ENCODE peak calls at places on chromosomes 1 and 21, in ten cellular contexts. S, L, T, D, Z, F, H, R, G and K are unnamed samples.

GRCh38 chr1:55050283-55050682 is 10.9 kb downstream of the PCSK9 start:
- DNase-seq in G (no peak), L (peak), T (no peak), S (no peak), D (no peak), H (no peak), R (peak), Z (no peak), F (no peak), K (no peak)

GRCh38 chr1:218463194-218464156 is 118.3 kb downstream of the TGFB2 start:
- DNase-seq in R (peak), L (peak), D (no peak), S (peak), H (peak), F (no peak), G (peak), Z (peak), T (no peak), K (peak)

GRCh38 chr1:222057162-222057561 is 315.3 kb upstream of the DUSP10 start:
- DNase-seq in Z (no peak), T (no peak), G (no peak), R (no peak), S (no peak), L (no peak), F (no peak), H (no peak), D (no peak), K (no peak)

GRCh38 chr1:99146129-99146848 is 118.0 kb upstream of the PLPPR4 start:
- DNase-seq in T (no peak), F (no peak), L (no peak), G (no peak), Z (no peak), S (no peak), R (no peak), H (no peak), D (no peak), K (no peak)

GRCh38 chr1:35539824-35540261 is 17.4 kb downstream of the KIAA0319L start:
- DNase-seq in T (no peak), R (peak), G (no peak), S (no peak), L (peak), F (no peak), Z (no peak), D (no peak), H (peak), K (no peak)

GRCh38 chr1:98045211-98046030 is 124.6 kb upstream of the DPYD start:
- DNase-seq in D (no peak), H (peak), Z (no peak), R (peak), S (peak), G (no peak), T (no peak), F (peak), L (peak), K (peak)

GRCh38 chr1:89906088-89906487 is 85.3 kb downstream of the LRRC8D start:
- DNase-seq in S (no peak), G (no peak), Z (no peak), R (no peak), D (no peak), H (no peak), F (no peak), L (no peak), T (no peak), K (no peak)

GRCh38 chr1:68974447-68974846 is 477.6 kb upstream of the DEPDC1 start:
- DNase-seq in R (no peak), D (no peak), T (no peak), L (no peak), G (no peak), S (no peak), F (no peak), H (no peak), Z (no peak), K (peak)

GRCh38 chr1:198449281-198449680 is 91.2 kb downstream of the ATP6V1G3 start:
- DNase-seq in D (no peak), L (no peak), S (peak), F (no peak), R (no peak), T (no peak), H (no peak), G (no peak), Z (no peak), K (no peak)

GRCh38 chr1:2133039-2133878 is 61.3 kb downstream of the FAAP20 start:
- DNase-seq in F (peak), T (peak), R (peak), D (peak), L (peak), S (peak), G (peak), Z (peak), H (peak), K (peak)

GRCh38 chr1:55197106-55197505 is 18.1 kb downstream of the USP24 start:
- DNase-seq in D (peak), S (no peak), H (no peak), G (no peak), F (no peak), T (no peak), Z (no peak), R (no peak), L (no peak), K (no peak)

GRCh38 chr1:197184190-197184589 is 37.7 kb upstream of the ASPM start:
- DNase-seq in Z (no peak), T (no peak), D (peak), F (no peak), H (no peak), L (peak), G (no peak), S (no peak), R (peak), K (no peak)

GRCh38 chr1:156592158-156592909 is 758 bp downstream of the NAXE start:
- DNase-seq in S (no peak), G (no peak), L (no peak), H (no peak), Z (no peak), R (no peak), F (no peak), T (no peak), D (no peak), K (no peak)

GRCh38 chr1:44296067-44296466 is 59.0 kb downstream of the ERI3 start:
- DNase-seq in H (no peak), G (no peak), T (no peak), S (no peak), D (no peak), R (no peak), L (no peak), Z (no peak), F (no peak), K (no peak)

GRCh38 chr21:15775981-15776380 is 46.2 kb downstream of the USP25 start:
- DNase-seq in H (peak), G (no peak), S (peak), T (no peak), Z (no peak), L (peak), F (no peak), D (no peak), R (peak), K (no peak)

GRCh38 chr1:110638062-110638461 is 31.9 kb upstream of the KCNA2 start:
- DNase-seq in Z (no peak), G (no peak), L (no peak), D (no peak), F (no peak), S (no peak), R (no peak), T (no peak), H (no peak), K (no peak)

GRCh38 chr1:24393892-24394291 is 19.7 kb downstream of the STPG1 start:
- DNase-seq in L (peak), Z (no peak), T (no peak), F (peak), D (no peak), H (peak), S (peak), R (peak), G (peak), K (no peak)

GRCh38 chr1:27135920-27136551 is 18.9 kb downstream of the SLC9A1 start:
- DNase-seq in R (peak), F (peak), T (no peak), S (peak), H (no peak), L (peak), G (no peak), D (no peak), Z (no peak), K (peak)

GRCh38 chr21:38092033-38092432 is 164.8 kb upstream of the KCNJ15 start:
- DNase-seq in R (no peak), H (no peak), T (no peak), Z (no peak), D (no peak), F (no peak), L (no peak), S (no peak), G (no peak), K (no peak)

GRCh38 chr1:101200513-101200912 is 36.3 kb upstream of the S1PR1 start:
- DNase-seq in S (peak), H (peak), L (peak), D (no peak), Z (no peak), R (peak), G (no peak), T (peak), F (no peak), K (no peak)

GRCh38 chr1:212432706-212433576 is at the start of gene NENF:
- DNase-seq in L (peak), H (peak), S (peak), G (peak), F (peak), D (peak), Z (peak), T (peak), R (peak), K (peak)

GRCh38 chr1:212430955-212431394 is 1.7 kb upstream of the NENF start:
- DNase-seq in D (no peak), H (peak), L (peak), F (no peak), S (no peak), Z (no peak), T (no peak), G (peak), R (no peak), K (no peak)

GRCh38 chr1:212433577-212434462 is 1.1 kb downstream of the NENF start:
- DNase-seq in G (no peak), S (no peak), T (no peak), D (no peak), R (peak), Z (no peak), L (no peak), H (no peak), F (no peak), K (no peak)

GRCh38 chr1:212431656-212432055 is 1.1 kb upstream of the NENF start:
- DNase-seq in S (no peak), Z (no peak), R (no peak), T (no peak), F (no peak), L (no peak), H (no peak), D (no peak), G (peak), K (no peak)

GRCh38 chr1:212432163-212432705 is 486 bp upstream of the NENF start:
- DNase-seq in G (no peak), D (no peak), R (peak), H (no peak), S (no peak), F (no peak), Z (no peak), T (no peak), L (no peak), K (no peak)
- H3K4me3 ChIP-seq in G (peak), D (peak), R (peak), H (peak), S (peak), F (peak), Z (no peak), T (peak), L (peak), K (peak)

GRCh38 chr1:154351363-154352068 is 26.2 kb downstream of the ATP8B2 start:
- DNase-seq in Z (no peak), F (no peak), D (no peak), S (no peak), T (no peak), G (peak), R (no peak), L (no peak), H (no peak), K (no peak)

GRCh38 chr1:154352245-154352580 is 26.9 kb downstream of the ATP8B2 start:
- DNase-seq in G (no peak), S (no peak), H (peak), F (no peak), T (no peak), Z (no peak), L (no peak), R (no peak), D (no peak), K (peak)

GRCh38 chr1:154352581-154353459 is 27.5 kb downstream of the ATP8B2 start:
- DNase-seq in Z (peak), D (peak), T (no peak), L (peak), F (peak), S (peak), H (peak), G (peak), R (peak), K (peak)

GRCh38 chr1:154353966-154354365 is 28.6 kb downstream of the ATP8B2 start:
- DNase-seq in D (no peak), R (no peak), L (no peak), Z (no peak), G (no peak), T (no peak), H (no peak), S (no peak), F (no peak), K (no peak)

GRCh38 chr1:154353460-154353904 is 28.2 kb downstream of the ATP8B2 start:
- DNase-seq in D (peak), L (peak), H (peak), Z (peak), F (no peak), T (no peak), R (peak), G (peak), S (peak), K (peak)
- H3K9ac ChIP-seq in D (no peak), L (no peak), H (no peak), Z (no peak), F (no peak), T (peak), R (peak), G (peak), S (no peak), K (no peak)

DNA sequence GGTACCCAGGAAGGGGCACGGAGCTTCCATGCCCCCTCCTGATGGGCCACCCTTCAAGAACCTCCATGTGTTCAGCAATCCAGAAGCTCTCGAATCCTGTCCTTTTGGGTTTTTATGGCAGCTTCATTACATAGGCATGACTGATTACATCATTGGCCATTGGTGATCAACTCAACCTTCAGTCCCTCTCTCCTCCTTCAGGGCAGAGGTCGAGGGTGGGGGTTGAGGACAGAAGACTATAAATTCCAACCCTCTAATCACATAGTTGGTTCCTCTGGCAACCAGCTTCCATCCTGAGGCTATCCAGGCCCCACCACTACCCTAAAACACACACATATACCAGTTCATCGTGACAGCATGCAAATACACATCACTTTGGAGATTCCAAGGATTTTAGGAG is 135.7 kb downstream of the ZNF281 start:
- DNase-seq in D (no peak), Z (no peak), L (no peak), S (no peak), H (no peak), G (no peak), R (no peak), F (no peak), T (no peak), K (no peak)
- H3K4me3 ChIP-seq in D (no peak), Z (no peak), L (no peak), S (no peak), H (no peak), G (no peak), R (no peak), F (no peak), T (no peak), K (no peak)

GRCh38 chr1:93818570-93818959 is 60.4 kb downstream of the DNTTIP2 start:
- DNase-seq in T (no peak), H (no peak), Z (no peak), R (no peak), L (no peak), F (no peak), D (no peak), S (no peak), G (no peak), K (no peak)

GRCh38 chr1:93821412-93822144 is 57.4 kb downstream of the DNTTIP2 start:
- DNase-seq in H (peak), G (no peak), T (no peak), R (peak), F (no peak), Z (no peak), D (no peak), S (peak), L (no peak), K (no peak)

GRCh38 chr1:93817819-93818569 is 61.0 kb downstream of the DNTTIP2 start:
- DNase-seq in Z (no peak), F (no peak), S (peak), H (peak), G (no peak), T (no peak), D (no peak), L (no peak), R (no peak), K (no peak)

GRCh38 chr1:93822710-93823425 is 56.1 kb downstream of the DNTTIP2 start:
- DNase-seq in G (no peak), L (peak), Z (no peak), T (no peak), S (peak), R (peak), H (peak), D (no peak), F (no peak), K (no peak)

DNA sequence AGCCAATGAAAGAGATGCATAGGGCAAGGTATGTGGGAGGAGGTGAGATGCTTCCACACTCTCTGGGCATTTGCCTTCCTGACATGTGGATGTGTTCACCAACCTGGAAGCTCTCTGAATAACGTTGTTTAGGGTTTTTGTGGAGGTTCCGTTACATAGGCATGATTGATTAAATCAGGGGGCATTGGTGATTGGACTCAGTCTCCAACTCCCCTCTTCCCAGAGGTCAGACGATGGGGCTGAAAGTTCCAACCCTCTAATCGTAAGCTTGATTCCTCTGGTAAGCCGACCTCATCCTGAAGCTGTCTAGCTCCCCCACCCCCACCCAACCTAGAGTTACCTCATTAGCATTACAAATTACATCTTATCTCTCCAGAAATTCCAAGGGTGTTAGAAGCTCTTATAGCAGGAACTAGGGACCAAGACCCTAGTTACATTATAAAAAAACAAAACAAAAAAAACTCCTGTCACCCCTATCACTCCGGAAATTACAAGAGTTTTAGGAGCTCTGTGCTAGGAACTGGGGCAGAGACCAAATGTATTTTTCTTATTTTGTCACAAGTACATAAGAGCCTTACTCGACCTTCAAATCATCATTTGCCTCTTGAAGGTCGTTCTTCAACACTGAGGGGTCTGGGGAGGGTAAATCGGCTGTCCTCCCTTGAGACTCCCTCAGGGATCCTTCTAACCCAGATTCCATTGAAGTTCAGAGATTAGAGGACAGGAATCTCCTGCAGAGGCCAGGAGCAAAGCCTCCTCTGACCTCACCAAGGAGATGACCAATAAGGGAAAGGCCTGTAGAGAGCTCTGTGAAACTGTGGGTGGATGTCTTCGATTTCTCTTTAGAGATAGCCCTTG is 58.2 kb downstream of the DNTTIP2 start:
- DNase-seq in Z (no peak), F (no peak), S (no peak), T (peak), G (no peak), H (no peak), D (no peak), R (no peak), L (no peak), K (peak)
- H3K9ac ChIP-seq in Z (no peak), F (no peak), S (no peak), T (peak), G (no peak), H (no peak), D (no peak), R (no peak), L (no peak), K (no peak)